ENCODE peak calls at places on chromosomes 7 and 10, in six cellular contexts. Q is CD8-positive, alpha-beta T cell; J is fibroblast of the aortic adventitia; K is mucosa of descending colon; U is fibroblast of pulmonary artery; W is uterus. E is an unnamed sample.

GRCh38 chr7:92633211-92633906 is 43.2 kb upstream of the FAM133B start:
- DNase-seq in Q (no peak), J (peak; percentile 94), K (no peak), U (peak; percentile 94), W (no peak), E (no peak)

GRCh38 chr10:48804740-48805182 is 120.1 kb downstream of the WDFY4 start:
- DNase-seq in Q (no peak), J (no peak), K (no peak), U (no peak), W (no peak), E (peak; percentile 50)

GRCh38 chr7:98189559-98189958 is 21.7 kb upstream of the BHLHA15 start:
- DNase-seq in Q (no peak), J (no peak), K (no peak), U (no peak), W (no peak), E (no peak)

GRCh38 chr10:42987575-42987974 is 89.3 kb upstream of the RET start:
- DNase-seq in Q (no peak), J (no peak), K (no peak), U (no peak), W (no peak), E (no peak)

GRCh38 chr7:20598479-20599419 is 16.7 kb upstream of the ABCB5 start:
- DNase-seq in Q (no peak), J (peak; percentile 81), K (no peak), U (peak; percentile 83), W (no peak), E (peak; percentile 3)

GRCh38 chr7:150966002-150966401 is 12.1 kb downstream of the KCNH2 start:
- DNase-seq in Q (no peak), J (no peak), K (no peak), U (no peak), W (no peak), E (no peak)

GRCh38 chr7:106552645-106553445 is 108.1 kb downstream of the CCDC71L start:
- DNase-seq in Q (no peak), J (no peak), K (no peak), U (no peak), W (no peak), E (peak; percentile 74)

GRCh38 chr10:103166527-103166926 is 26.5 kb downstream of the NT5C2 start:
- DNase-seq in Q (no peak), J (no peak), K (no peak), U (no peak), W (no peak), E (no peak)

GRCh38 chr7:148505955-148506354 is 84.6 kb upstream of the C7orf33 start:
- DNase-seq in Q (no peak), J (no peak), K (no peak), U (no peak), W (no peak), E (no peak)

GRCh38 chr7:27141138-27141537 is 2.3 kb downstream of the HOXA5 start:
- DNase-seq in Q (no peak), J (no peak), K (peak; percentile 25), U (no peak), W (no peak), E (no peak)

GRCh38 chr7:69922011-69922803 is 323.9 kb downstream of the AUTS2 start:
- DNase-seq in Q (no peak), J (no peak), K (no peak), U (no peak), W (no peak), E (peak; percentile 61)

GRCh38 chr7:121166885-121167284 is 161.9 kb upstream of the WNT16 start:
- DNase-seq in Q (no peak), J (no peak), K (no peak), U (no peak), W (no peak), E (no peak)

GRCh38 chr10:59175538-59176240 is 754 bp upstream of the PHYHIPL start:
- DNase-seq in Q (no peak), J (no peak), K (no peak), U (no peak), W (no peak), E (no peak)

GRCh38 chr7:27921081-27921836 is 181.3 kb downstream of the TAX1BP1 start:
- DNase-seq in Q (no peak), J (peak; percentile 91), K (no peak), U (peak; percentile 91), W (no peak), E (peak; percentile 11)

GRCh38 chr7:23685770-23686169 is 5.8 kb downstream of the FAM221A start:
- DNase-seq in Q (no peak), J (peak; percentile 25), K (no peak), U (peak; percentile 33), W (no peak), E (no peak)

GRCh38 chr10:988667-989545 is 672 bp downstream of the GTPBP4 start:
- DNase-seq in Q (no peak), J (peak; percentile 38), K (no peak), U (no peak), W (no peak), E (no peak)

GRCh38 chr7:95104739-95105138 is 197.3 kb downstream of the PPP1R9A start:
- DNase-seq in Q (no peak), J (no peak), K (no peak), U (peak; percentile 9), W (no peak), E (no peak)

GRCh38 chr7:120742370-120742769 is 115.6 kb downstream of the TSPAN12 start:
- DNase-seq in Q (no peak), J (no peak), K (no peak), U (no peak), W (no peak), E (no peak)

GRCh38 chr10:13074562-13075451 is 25.2 kb upstream of the OPTN start:
- DNase-seq in Q (peak; percentile 19), J (peak; percentile 66), K (peak; percentile 67), U (peak; percentile 66), W (peak; percentile 66), E (peak; percentile 20)

GRCh38 chr7:114141415-114141814 is 222.6 kb upstream of the PPP1R3A start:
- DNase-seq in Q (no peak), J (peak; percentile 2), K (no peak), U (no peak), W (no peak), E (no peak)

GRCh38 chr10:49758249-49758930 is 3.7 kb downstream of the OGDHL start:
- DNase-seq in Q (no peak), J (no peak), K (no peak), U (no peak), W (no peak), E (no peak)

GRCh38 chr10:127977368-127978009 is 70.6 kb downstream of the PTPRE start:
- DNase-seq in Q (no peak), J (peak; percentile 44), K (peak; percentile 55), U (peak; percentile 67), W (peak; percentile 46), E (no peak)

GRCh38 chr7:105805619-105806018 is 70.8 kb downstream of the ATXN7L1 start:
- DNase-seq in Q (no peak), J (no peak), K (no peak), U (no peak), W (no peak), E (no peak)

GRCh38 chr10:44818721-44819127 is 92.4 kb upstream of the TMEM72 start:
- DNase-seq in Q (no peak), J (no peak), K (no peak), U (no peak), W (no peak), E (no peak)

GRCh38 chr7:30764030-30764991 is 6.9 kb upstream of the MINDY4 start:
- DNase-seq in Q (no peak), J (peak; percentile 97), K (no peak), U (peak; percentile 95), W (no peak), E (no peak)

GRCh38 chr10:50322075-50322474 is 70.8 kb upstream of the ASAH2 start:
- DNase-seq in Q (no peak), J (peak; percentile 44), K (no peak), U (peak; percentile 45), W (no peak), E (no peak)

GRCh38 chr7:6554848-6555247 is 3.6 kb upstream of the GRID2IP start:
- DNase-seq in Q (no peak), J (no peak), K (no peak), U (no peak), W (no peak), E (no peak)
- TF ChIP-seq CTCF in Q (no peak), J (no peak), K (no peak), U (no peak), W (no peak), E (no peak)

GRCh38 chr10:22856444-22857074 is 71.3 kb upstream of the ARMC3 start:
- DNase-seq in Q (no peak), J (no peak), K (no peak), U (no peak), W (no peak), E (peak; percentile 6)

GRCh38 chr10:22851865-22852239 is 76.0 kb upstream of the ARMC3 start:
- DNase-seq in Q (no peak), J (no peak), K (no peak), U (no peak), W (no peak), E (no peak)

GRCh38 chr10:22852712-22853353 is 75.0 kb upstream of the ARMC3 start:
- DNase-seq in Q (no peak), J (no peak), K (no peak), U (no peak), W (no peak), E (no peak)

GRCh38 chr10:22853906-22854447 is 73.9 kb upstream of the ARMC3 start:
- DNase-seq in Q (no peak), J (peak; percentile 11), K (no peak), U (no peak), W (no peak), E (no peak)

DNA sequence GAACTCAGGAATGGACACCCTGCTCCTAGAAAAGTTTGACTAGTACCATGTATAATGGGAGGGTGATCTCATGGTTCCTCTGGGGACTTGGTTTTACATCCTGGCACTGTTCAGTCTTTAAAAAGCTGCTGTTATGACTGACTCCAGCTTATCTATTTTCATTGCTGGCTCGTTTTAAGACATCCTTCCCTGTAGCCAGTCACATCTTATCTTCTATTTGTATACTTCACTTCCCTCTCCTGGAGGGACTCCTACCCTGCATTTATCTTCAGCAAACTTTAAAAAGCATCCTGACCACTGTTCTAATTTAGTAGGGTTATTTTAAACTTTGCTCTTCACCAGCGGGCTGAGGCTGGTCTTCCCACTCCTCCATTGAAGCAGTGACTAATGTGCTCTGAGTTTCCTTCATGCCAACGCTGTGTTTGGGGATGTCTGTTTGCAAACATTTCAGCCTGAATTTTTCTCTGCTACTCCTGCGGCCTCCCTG is 72.9 kb upstream of the ARMC3 start:
- DNase-seq in Q (no peak), J (peak; percentile 71), K (no peak), U (peak; percentile 70), W (no peak), E (no peak)
- TF ChIP-seq CTCF in Q (no peak), J (peak; percentile 44), K (no peak), U (peak; percentile 39), W (no peak), E (no peak)

GRCh38 chr10:95841711-95842498 is 65.9 kb upstream of the CC2D2B start:
- DNase-seq in Q (peak; percentile 15), J (peak; percentile 84), K (no peak), U (peak; percentile 87), W (no peak), E (peak; percentile 58)
- TF ChIP-seq CTCF in Q (peak; percentile 81), J (peak; percentile 52), K (peak; percentile 28), U (peak; percentile 62), W (peak; percentile 61), E (peak; percentile 51)

DNA sequence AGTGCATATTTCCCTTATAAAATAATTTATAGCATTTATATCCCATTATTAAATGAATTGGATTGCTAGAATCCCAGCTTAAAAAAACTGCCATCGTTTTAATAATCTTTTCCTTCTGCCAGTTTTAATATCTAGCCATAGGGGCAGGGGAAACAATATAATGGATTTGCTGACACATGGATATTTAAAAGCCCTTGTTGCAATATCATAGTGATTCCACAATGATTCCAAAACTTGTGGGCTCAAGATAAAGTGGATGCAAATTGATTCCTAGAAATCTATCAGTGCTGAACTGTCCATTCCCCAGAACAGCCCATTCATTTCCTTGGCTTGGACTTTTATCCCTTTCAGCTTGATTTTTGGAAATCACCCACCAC is 2.6 kb downstream of the CPA2 start:
- DNase-seq in Q (no peak), J (no peak), K (no peak), U (no peak), W (no peak), E (no peak)
- TF ChIP-seq CTCF in Q (no peak), J (no peak), K (no peak), U (no peak), W (no peak), E (no peak)

E was measured in GM06990.